ENCODE peak calls at places on chromosome 22, in seven cellular contexts. T is ovary, I is A549, R is uterus, L is stomach, U is body of pancreas, A is HepG2. G is an unnamed sample.

GRCh38 chr22:25346859-25347751 is 127.7 kb downstream of the CRYBB2 start:
- DNase-seq in L (no peak), I (no peak), A (no peak), T (no peak), U (no peak), R (no peak), G (no peak)

GRCh38 chr22:25420925-25421904 is 143.3 kb upstream of the GRK3 start:
- DNase-seq in I (peak; percentile 40), R (no peak), U (no peak), L (no peak), T (no peak), A (no peak), G (no peak)

GRCh38 chr22:43429426-43429825 is 17.6 kb downstream of the MPPED1 start:
- DNase-seq in U (no peak), L (no peak), I (no peak), R (no peak), A (no peak), T (no peak), G (no peak)

GRCh38 chr22:42918500-42918899 is 61.4 kb upstream of the ARFGAP3 start:
- DNase-seq in U (no peak), I (no peak), A (no peak), R (no peak), T (no peak), L (no peak), G (no peak)

GRCh38 chr22:47038206-47038835 is 275.9 kb downstream of the TBC1D22A start:
- DNase-seq in I (no peak), T (no peak), R (no peak), L (no peak), A (no peak), U (no peak), G (no peak)

GRCh38 chr22:48152916-48153315 is 1390.5 kb downstream of the TBC1D22A start:
- DNase-seq in U (no peak), I (no peak), R (no peak), L (no peak), T (no peak), A (no peak), G (no peak)

GRCh38 chr22:28674121-28674563 is 5.5 kb downstream of the TTC28 start:
- DNase-seq in L (no peak), U (no peak), R (no peak), T (no peak), A (no peak), I (no peak), G (peak; percentile 9)

GRCh38 chr22:29926057-29926456 is 43.1 kb downstream of the MTMR3 start:
- DNase-seq in L (no peak), I (no peak), U (no peak), A (no peak), R (no peak), T (no peak), G (no peak)

GRCh38 chr22:38506118-38506962 is at the start of gene DDX17:
- DNase-seq in L (peak; percentile 96), I (peak; percentile 91), R (peak; percentile 94), U (peak; percentile 98), T (peak; percentile 96), A (peak; percentile 94), G (peak; percentile 76)
- TF ChIP-seq POLR2A in L (peak; percentile 29), I (peak; percentile 60), R (peak; percentile 50), U (peak; percentile 90), T (peak; percentile 85), A (peak; percentile 92), G (peak; percentile 60)

GRCh38 chr22:19386248-19386647 is 45.3 kb downstream of the HIRA start:
- DNase-seq in T (no peak), R (no peak), I (no peak), A (no peak), L (no peak), U (no peak), G (no peak)
- TF ChIP-seq POLR2A in T (no peak), R (no peak), I (no peak), A (no peak), L (no peak), U (no peak), G (no peak)

DNA sequence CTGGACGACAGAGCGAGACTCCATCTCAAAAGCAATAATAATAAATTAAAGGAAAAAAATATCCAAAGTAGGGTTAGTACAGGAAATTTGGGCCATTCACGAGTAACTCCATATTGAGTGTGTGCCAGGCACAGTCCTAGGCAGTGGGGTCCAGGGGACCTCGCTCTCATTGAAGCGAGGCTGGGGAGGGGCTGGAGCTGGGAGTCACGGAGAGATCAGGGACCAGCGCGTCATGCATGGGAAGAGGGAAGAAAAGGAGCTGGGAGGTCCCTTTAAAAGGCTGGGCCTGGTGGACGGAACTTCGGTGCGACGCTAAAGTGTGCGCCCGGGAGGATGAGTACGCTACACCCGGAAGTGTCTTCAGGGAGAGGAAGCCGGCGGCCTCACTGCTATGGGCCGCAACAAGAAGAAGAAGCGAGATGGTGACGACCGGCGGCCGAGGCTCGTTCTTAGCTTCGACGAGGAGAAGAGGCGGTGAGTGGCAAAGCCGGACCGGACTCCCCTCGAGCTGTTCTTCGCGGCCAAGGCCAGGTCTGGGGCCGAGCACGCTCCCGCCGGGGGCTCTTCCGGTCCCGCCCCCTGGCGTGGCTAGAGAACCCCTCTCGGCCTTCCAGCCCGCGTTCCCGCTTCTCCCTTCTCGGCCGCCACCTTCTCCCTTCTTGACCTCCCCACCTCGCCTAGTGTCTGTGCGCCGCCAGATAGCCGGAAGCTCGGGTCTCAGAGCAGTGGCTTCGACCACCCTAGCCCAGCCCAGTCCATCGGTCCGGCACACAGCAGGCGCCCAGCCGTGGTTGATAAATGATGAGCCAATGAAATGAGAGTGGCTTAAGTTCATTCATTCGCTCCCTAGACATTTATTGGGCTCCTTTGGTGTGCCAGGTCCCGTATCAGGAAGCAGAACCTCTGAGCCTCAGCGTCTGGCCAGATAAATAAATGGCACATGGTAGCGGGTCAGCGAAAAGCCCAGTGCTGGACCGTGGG is at the start of gene NOL12:
- DNase-seq in R (peak; percentile 86), I (peak; percentile 90), L (peak; percentile 85), U (peak; percentile 89), A (peak; percentile 78), T (peak; percentile 88), G (peak; percentile 57)
- TF ChIP-seq POLR2A in R (peak; percentile 48), I (no peak), L (no peak), U (peak; percentile 62), A (peak; percentile 76), T (peak; percentile 57), G (no peak)

GRCh38 chr22:19210188-19210587 is 31.7 kb upstream of the SLC25A1 start:
- DNase-seq in I (no peak), L (no peak), A (no peak), U (no peak), T (no peak), R (no peak), G (no peak)
- TF ChIP-seq POLR2A in I (no peak), L (no peak), A (no peak), U (no peak), T (no peak), R (no peak), G (no peak)

GRCh38 chr22:41092023-41092817 is at the start of gene EP300:
- DNase-seq in U (peak; percentile 85), L (peak; percentile 72), R (peak; percentile 83), I (peak; percentile 88), T (peak; percentile 84), A (peak; percentile 18), G (peak; percentile 28)
- TF ChIP-seq POLR2A in U (peak; percentile 73), L (no peak), R (peak; percentile 70), I (no peak), T (peak; percentile 51), A (peak; percentile 37), G (peak; percentile 44)

GRCh38 chr22:37560682-37561208 is 465 bp downstream of the CDC42EP1 start:
- DNase-seq in A (no peak), L (no peak), I (no peak), R (peak; percentile 78), U (peak; percentile 71), T (peak; percentile 80), G (no peak)

GRCh38 chr22:37562049-37562784 is 1.9 kb downstream of the CDC42EP1 start:
- DNase-seq in U (peak; percentile 57), A (no peak), T (peak; percentile 49), I (no peak), R (peak; percentile 32), L (no peak), G (no peak)

GRCh38 chr22:37559521-37559900 is 769 bp upstream of the CDC42EP1 start:
- DNase-seq in T (no peak), R (no peak), L (no peak), U (no peak), I (no peak), A (no peak), G (no peak)

GRCh38 chr22:37559901-37560681 is at the start of gene CDC42EP1:
- DNase-seq in I (peak; percentile 64), T (peak; percentile 80), R (peak; percentile 72), L (peak; percentile 74), U (peak; percentile 77), A (no peak), G (peak; percentile 37)

DNA sequence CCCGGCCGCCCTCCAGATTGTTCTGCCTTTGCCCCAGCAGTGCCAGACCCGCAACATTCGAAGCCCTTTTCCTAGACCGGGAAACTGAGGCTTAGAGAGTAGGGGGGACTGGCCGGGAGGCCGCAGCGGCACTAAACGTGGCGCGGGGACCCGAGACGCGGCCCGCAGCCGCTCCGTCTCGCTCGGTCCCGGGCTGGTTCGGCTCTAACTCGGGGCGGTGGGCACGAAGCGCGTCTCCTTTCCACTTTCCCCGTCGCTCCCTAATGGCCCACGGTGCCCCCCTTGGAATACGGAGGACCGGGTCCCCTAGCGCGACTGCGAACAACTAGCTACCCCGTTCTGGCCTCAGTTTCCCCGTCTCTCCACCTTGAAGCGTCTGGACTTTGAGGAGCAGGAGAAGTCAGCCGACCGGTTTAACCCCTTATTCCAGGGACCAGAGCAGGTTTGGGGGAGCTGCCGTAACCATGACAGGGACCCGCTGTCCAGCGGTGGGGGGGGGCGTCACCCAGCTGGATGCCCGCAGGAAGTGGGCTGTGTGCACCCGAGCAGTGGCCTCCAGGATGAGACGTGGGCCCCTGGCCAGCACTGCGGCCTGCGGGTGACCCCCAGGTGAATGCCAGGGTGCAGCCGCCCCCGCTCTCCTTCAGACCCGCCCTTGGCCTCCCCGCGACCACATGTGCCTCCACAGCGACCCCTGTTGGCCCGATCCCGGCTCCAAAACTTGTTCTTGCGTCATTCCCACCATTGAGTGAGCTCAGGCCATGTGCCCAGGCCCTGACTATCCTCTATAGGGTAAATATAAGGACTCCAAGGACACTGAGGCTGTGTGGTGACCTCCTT is 1.1 kb downstream of the CDC42EP1 start:
- DNase-seq in A (peak; percentile 85), U (peak; percentile 96), T (peak; percentile 98), I (peak; percentile 85), L (peak; percentile 95), R (peak; percentile 97), G (peak; percentile 61)
- TF ChIP-seq POLR2A in A (peak; percentile 73), U (peak; percentile 87), T (peak; percentile 70), I (no peak), L (no peak), R (peak; percentile 67), G (no peak)

G was measured in H54.